ENCODE peak calls at places on chromosomes 1 and 21, in four cellular contexts. S, N, C and Z are unnamed samples.

GRCh38 chr1:162310337-162310736 is 66.3 kb downstream of the SPATA46 start:
- DNase-seq in S (no peak), C (peak; percentile 33), N (no peak), Z (no peak)

GRCh38 chr1:59020151-59020997 is 236.5 kb upstream of the JUN start:
- DNase-seq in C (peak; percentile 86), N (no peak), S (peak; percentile 16), Z (peak; percentile 91)

GRCh38 chr1:61090546-61090945 is 8.2 kb downstream of the NFIA start:
- DNase-seq in C (no peak), N (no peak), S (no peak), Z (no peak)

GRCh38 chr1:18599096-18599495 is 31.6 kb upstream of the PAX7 start:
- DNase-seq in N (no peak), C (no peak), S (no peak), Z (no peak)

GRCh38 chr1:225691861-225692516 is 39.1 kb upstream of the ENAH start:
- DNase-seq in N (no peak), C (peak; percentile 76), S (no peak), Z (peak; percentile 75)

GRCh38 chr21:45699966-45700365 is 56.4 kb downstream of the PCBP3 start:
- DNase-seq in N (no peak), C (no peak), S (no peak), Z (no peak)

GRCh38 chr1:64983110-64983509 is 16.8 kb upstream of the JAK1 start:
- DNase-seq in S (peak; percentile 97), N (no peak), C (peak; percentile 71), Z (peak; percentile 94)

GRCh38 chr1:23868848-23869450 is 859 bp upstream of the FUCA1 start:
- DNase-seq in N (no peak), S (peak; percentile 5), C (no peak), Z (no peak)

GRCh38 chr21:43800566-43800965 is 11.2 kb downstream of the RRP1 start:
- DNase-seq in C (no peak), N (no peak), S (no peak), Z (no peak)

GRCh38 chr1:147202576-147202975 is 22.6 kb downstream of the FMO5 start:
- DNase-seq in N (no peak), C (peak; percentile 21), S (no peak), Z (no peak)

GRCh38 chr1:162192323-162192678 is 122.8 kb downstream of the NOS1AP start:
- DNase-seq in C (no peak), S (no peak), N (no peak), Z (no peak)

GRCh38 chr1:33378976-33379375 is 51.9 kb downstream of the PHC2 start:
- DNase-seq in S (no peak), N (no peak), C (no peak), Z (no peak)

GRCh38 chr1:33380811-33381210 is 50.1 kb downstream of the PHC2 start:
- DNase-seq in C (no peak), S (no peak), N (no peak), Z (no peak)

GRCh38 chr1:33378524-33378923 is 52.4 kb downstream of the PHC2 start:
- DNase-seq in C (no peak), N (no peak), S (no peak), Z (no peak)

GRCh38 chr1:33377750-33378149 is 53.1 kb downstream of the PHC2 start:
- DNase-seq in N (no peak), S (no peak), C (peak; percentile 45), Z (no peak)

DNA sequence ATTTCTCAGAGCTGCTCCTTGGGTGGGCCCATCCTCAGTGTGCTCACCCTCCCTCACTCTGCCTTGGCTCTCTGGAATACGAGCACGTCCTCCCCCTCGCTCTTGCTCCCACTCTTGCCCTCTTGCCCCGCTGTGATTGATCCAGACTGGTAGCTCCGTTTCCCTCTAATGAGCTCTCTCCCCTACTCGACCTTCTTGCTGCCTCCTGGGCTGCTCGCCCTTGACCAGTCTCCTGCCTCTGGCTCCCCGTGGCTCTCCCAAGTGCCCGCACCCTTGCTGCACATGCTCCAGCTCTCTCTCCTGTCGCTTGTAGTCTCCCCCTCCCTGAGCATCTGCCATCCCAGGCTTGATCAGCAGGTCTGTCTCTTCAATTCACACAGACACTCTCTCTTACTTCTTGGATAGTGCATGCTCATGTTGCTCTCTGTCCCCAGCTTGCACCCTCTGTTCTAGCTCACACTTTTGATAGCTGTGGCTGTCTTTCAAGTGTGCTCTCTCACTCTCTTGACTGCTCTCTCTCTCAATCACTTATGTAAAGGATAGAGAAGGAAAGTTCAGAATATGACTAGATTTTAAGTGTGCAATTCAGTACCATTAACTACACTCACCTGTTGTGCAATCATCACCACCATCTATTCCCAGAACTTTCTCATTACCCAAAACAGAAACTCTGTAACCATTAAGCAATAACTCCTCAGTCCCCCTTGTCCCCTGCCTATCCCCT is 51.1 kb downstream of the PHC2 start:
- DNase-seq in N (no peak), S (no peak), C (no peak), Z (no peak)
- H4K8ac ChIP-seq in N (no peak overlapping the region), S (no peak overlapping the region), C (no peak overlapping the region), Z (peak overlapping the region; percentile 52)

DNA sequence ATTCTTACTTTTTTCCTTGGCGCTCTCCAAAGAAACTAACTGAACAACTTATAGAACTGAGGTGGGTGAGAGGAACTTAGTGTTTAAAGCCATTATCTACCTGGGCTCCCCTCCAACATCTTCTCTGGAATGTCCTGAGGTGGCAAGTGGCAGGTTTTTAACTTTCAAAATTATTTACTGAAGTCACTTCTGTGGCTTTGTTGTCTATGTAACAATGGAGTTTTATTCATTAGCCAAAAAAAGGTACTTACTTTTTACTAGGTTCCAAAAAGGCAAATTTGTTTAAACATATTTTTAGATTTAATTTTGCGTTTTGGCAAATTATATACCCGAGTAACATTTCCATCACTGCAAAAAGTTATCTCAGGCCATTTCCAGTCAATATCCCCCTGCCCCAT is 2.4 kb downstream of the ENO1 start:
- DNase-seq in C (no peak), S (no peak), N (no peak), Z (no peak)
- H3K4me2 ChIP-seq in C (peak overlapping the region; percentile 63), S (peak overlapping the region; percentile 84), N (peak overlapping the region; percentile 48), Z (peak overlapping the region; percentile 55)

GRCh38 chr1:185645201-185645640 is 89.0 kb upstream of the HMCN1 start:
- DNase-seq in S (peak; percentile 75), C (no peak), N (no peak), Z (peak; percentile 26)
- H2BK5ac ChIP-seq in S (peak overlapping the region; percentile 33), C (peak overlapping the region; percentile 95), N (no peak overlapping the region), Z (no peak overlapping the region)

DNA sequence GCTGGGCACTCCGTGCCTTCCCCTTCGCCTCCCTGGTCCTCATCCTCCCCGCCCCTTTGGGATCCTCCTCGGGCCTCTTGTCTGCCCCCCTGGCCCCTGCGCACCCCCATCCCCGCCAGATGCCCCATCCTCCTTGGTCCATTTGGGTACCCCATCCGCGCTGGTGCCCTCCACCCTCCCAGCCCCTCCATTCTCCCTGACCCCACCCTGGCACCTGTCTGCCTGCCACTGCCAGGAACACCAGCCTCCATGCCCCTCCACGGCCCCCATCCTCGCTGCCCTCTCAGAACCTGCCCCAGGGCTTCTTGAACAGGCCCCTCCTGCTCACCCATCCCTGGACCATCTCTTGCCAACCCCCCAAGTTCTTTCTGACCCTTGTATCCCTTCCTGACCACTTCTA is 717 bp downstream of the ZDHHC18 start:
- DNase-seq in C (no peak), N (no peak), S (no peak), Z (no peak)
- H4K8ac ChIP-seq in C (peak overlapping the region; percentile 53), N (no peak overlapping the region), S (peak overlapping the region; percentile 15), Z (no peak overlapping the region)

GRCh38 chr21:33841561-33841960 is 74.0 kb downstream of the ATP5PO start:
- DNase-seq in N (no peak), C (no peak), S (no peak), Z (no peak)

GRCh38 chr21:33839167-33839716 is 76.4 kb downstream of the ATP5PO start:
- DNase-seq in S (no peak), N (peak; percentile 67), C (no peak), Z (no peak)

GRCh38 chr21:33843216-33843615 is 72.4 kb downstream of the ATP5PO start:
- DNase-seq in C (no peak), N (no peak), S (no peak), Z (no peak)

GRCh38 chr21:33844104-33844889 is 71.3 kb downstream of the ATP5PO start:
- DNase-seq in C (no peak), S (peak; percentile 20), N (no peak), Z (peak; percentile 76)

GRCh38 chr21:33840771-33841170 is 74.8 kb downstream of the ATP5PO start:
- DNase-seq in S (no peak), N (no peak), C (peak; percentile 28), Z (no peak)
- H3K4me2 ChIP-seq in S (no peak overlapping the region), N (no peak overlapping the region), C (no peak overlapping the region), Z (no peak overlapping the region)